ENCODE peak calls at places on chromosomes 3 and 15, in four cellular contexts. Z is K562, D is H1, I is GM12878. O is an unnamed sample.

GRCh38 chr15:58387130-58387529 is 44.7 kb upstream of the LIPC start:
- DNase-seq in D (no peak), Z (no peak), I (no peak), O (no peak)

GRCh38 chr3:23494967-23495366 is 291.8 kb downstream of the UBE2E2 start:
- DNase-seq in Z (no peak), D (no peak), I (no peak), O (no peak)

GRCh38 chr3:55534876-55535275 is 47.8 kb upstream of the WNT5A start:
- DNase-seq in Z (no peak), D (no peak), I (no peak), O (no peak)

GRCh38 chr3:113276581-113277080 is 65.3 kb downstream of the BOC start:
- DNase-seq in Z (no peak), I (no peak), D (no peak), O (no peak)

GRCh38 chr15:67039349-67040075 is 25.9 kb upstream of the SMAD3 start:
- DNase-seq in Z (peak; percentile 41), I (no peak), D (no peak), O (no peak)

GRCh38 chr3:49357466-49358216 is 512 bp downstream of the GPX1 start:
- DNase-seq in D (no peak), Z (no peak), I (no peak), O (peak; percentile 61)

GRCh38 chr3:4472766-4473165 is 5.7 kb upstream of the SUMF1 start:
- DNase-seq in I (no peak), D (no peak), Z (no peak), O (no peak)

GRCh38 chr3:33645060-33645841 is 72.8 kb downstream of the CLASP2 start:
- DNase-seq in D (no peak), I (no peak), Z (peak; percentile 31), O (peak; percentile 58)

GRCh38 chr3:159922861-159923312 is 65.7 kb upstream of the IL12A start:
- DNase-seq in Z (no peak), I (peak; percentile 93), D (no peak), O (no peak)

GRCh38 chr3:13332740-13333139 is 87.4 kb downstream of the NUP210 start:
- DNase-seq in Z (no peak), D (no peak), I (no peak), O (no peak)

GRCh38 chr3:183825380-183826161 is at the start of gene MAP6D1:
- DNase-seq in Z (no peak), D (peak; percentile 31), I (no peak), O (peak; percentile 96)

GRCh38 chr3:196782496-196782895 is 42.8 kb downstream of the PAK2 start:
- DNase-seq in I (no peak), Z (no peak), D (no peak), O (no peak)

GRCh38 chr3:151091685-151092352 is 6.4 kb downstream of the MED12L start:
- DNase-seq in D (no peak), I (no peak), Z (no peak), O (no peak)

GRCh38 chr3:16069149-16069922 is 105.1 kb upstream of the GALNT15 start:
- DNase-seq in I (no peak), D (no peak), Z (no peak), O (no peak)

GRCh38 chr3:65854606-65855304 is 184.0 kb downstream of the MAGI1 start:
- DNase-seq in I (no peak), D (no peak), Z (no peak), O (no peak)
- TF ChIP-seq NRF1 in I (no peak), D (no peak), Z (no peak), O (no peak)

GRCh38 chr15:31523027-31523654 is 196.5 kb downstream of the KLF13 start:
- DNase-seq in D (no peak), Z (no peak), I (no peak), O (no peak)
- TF ChIP-seq RFX5 in D (no peak), Z (no peak), I (no peak), O (no peak)

DNA sequence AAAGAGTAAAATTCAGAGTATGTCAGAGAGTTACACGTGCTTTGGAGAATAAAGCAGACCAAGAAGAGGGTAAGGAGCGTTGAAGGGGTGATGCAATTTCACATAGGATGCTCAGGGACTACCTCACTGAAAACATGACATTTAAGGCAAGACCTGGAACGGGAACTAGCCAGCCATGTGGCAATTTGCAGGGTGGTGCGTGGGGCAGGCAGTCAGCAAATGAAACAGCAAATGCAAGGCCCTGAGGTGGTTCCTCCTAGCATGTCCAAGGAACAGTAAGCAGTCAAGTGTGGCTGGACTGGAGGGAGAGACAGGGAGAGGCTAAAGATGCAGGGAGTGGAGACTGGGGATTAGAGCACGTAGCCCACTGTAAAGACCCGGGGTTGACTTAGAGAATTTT is 146.1 kb upstream of the LPP start:
- DNase-seq in I (no peak), D (no peak), Z (no peak), O (no peak)
- TF ChIP-seq NRF1 in I (no peak), D (no peak), Z (no peak), O (no peak)

GRCh38 chr3:43012189-43012588 is 33.1 kb downstream of the GASK1A start:
- DNase-seq in I (no peak), Z (no peak), D (no peak), O (no peak)

GRCh38 chr3:43006825-43007224 is 27.7 kb downstream of the GASK1A start:
- DNase-seq in D (no peak), I (no peak), Z (no peak), O (no peak)

GRCh38 chr3:43011638-43012037 is 32.5 kb downstream of the GASK1A start:
- DNase-seq in I (no peak), D (no peak), Z (no peak), O (no peak)

GRCh38 chr3:43013256-43013655 is 34.1 kb downstream of the GASK1A start:
- DNase-seq in D (no peak), I (no peak), Z (no peak), O (no peak)

DNA sequence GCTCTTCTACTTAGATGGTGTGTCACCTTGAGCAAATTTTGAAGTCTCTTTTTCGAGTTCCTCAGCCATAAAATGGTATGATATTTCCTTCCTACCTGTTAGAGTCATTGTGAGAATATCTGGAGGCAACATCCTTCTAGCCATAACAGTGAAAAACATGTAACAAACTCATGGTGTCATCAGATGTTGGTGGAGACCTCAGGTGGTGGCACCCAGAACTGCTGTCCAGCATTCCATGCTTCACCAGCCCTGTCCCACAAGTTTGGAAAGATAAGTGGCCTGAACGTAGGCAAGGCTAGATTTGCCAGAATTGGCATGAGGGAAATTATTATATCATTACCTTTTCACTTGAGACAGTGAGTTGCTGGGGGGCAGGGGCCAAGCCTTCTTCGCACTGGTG is 30.4 kb downstream of the GASK1A start:
- DNase-seq in Z (no peak), D (no peak), I (no peak), O (no peak)
- TF ChIP-seq RFX5 in Z (no peak), D (no peak), I (no peak), O (no peak)

GRCh38 chr15:48432688-48433087 is 101.5 kb downstream of the DUT start:
- DNase-seq in D (no peak), I (no peak), Z (no peak), O (no peak)

GRCh38 chr15:48433226-48433886 is 102.1 kb downstream of the DUT start:
- DNase-seq in D (no peak), Z (no peak), I (peak; percentile 32), O (no peak)

GRCh38 chr15:48440084-48440483 is 108.9 kb downstream of the DUT start:
- DNase-seq in Z (no peak), D (no peak), I (no peak), O (no peak)

GRCh38 chr15:48435356-48435755 is 104.1 kb downstream of the DUT start:
- DNase-seq in Z (no peak), D (no peak), I (no peak), O (no peak)

GRCh38 chr15:48437178-48437577 is 105.9 kb downstream of the DUT start:
- DNase-seq in D (no peak), Z (no peak), I (no peak), O (no peak)
- TF ChIP-seq NRF1 in D (no peak), Z (no peak), I (no peak), O (no peak)

DNA sequence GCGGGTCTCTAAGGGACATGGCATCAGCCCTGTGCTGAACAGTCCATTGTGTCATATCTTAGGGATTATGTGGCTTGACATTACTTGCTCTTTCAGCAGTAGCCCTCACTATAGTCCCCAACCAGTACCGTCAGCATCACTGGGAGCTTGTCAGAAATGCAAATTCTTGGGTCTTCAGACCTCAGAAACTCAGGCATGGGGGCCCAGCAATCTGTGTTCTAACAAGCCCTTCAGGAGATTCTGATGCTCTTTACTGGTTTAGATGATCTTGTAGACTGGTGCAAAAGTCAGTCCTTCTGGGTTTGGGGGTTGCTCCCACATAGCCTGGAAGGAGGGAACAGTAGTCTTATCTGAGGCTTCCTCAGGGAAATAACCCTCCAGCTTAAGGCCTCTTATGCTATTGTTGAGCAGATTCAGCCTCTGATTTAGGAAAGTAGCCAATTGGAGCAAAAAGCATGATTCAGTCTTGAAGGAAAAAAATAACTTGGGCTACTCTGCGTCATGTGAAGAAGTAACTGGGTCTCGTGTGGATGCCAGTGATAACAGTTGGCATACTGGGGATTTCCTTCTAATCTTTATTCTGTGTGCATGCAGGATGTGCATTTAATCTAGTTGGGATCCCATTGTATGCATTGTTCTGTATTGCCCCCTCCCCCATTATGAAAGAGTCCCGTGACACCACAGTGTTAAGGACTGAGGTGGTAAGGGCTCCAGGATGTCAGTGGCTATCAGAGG is 38.9 kb upstream of the TRAK1 start:
- DNase-seq in I (no peak), D (no peak), Z (no peak), O (no peak)
- TF ChIP-seq RFX5 in I (no peak), D (no peak), Z (no peak), O (no peak)

O was measured in SK-N-SH.